ENCODE peak calls at places on chromosomes 16 and 17, in seven cellular contexts. G, M, O, D, J, V and S are unnamed samples.

GRCh38 chr17:2689411-2690164 is 22.0 kb downstream of the CLUH start:
- DNase-seq in V (peak), G (no peak), J (peak), O (no peak), D (peak), M (peak), S (no peak)

GRCh38 chr16:72928089-72928981 is 119.6 kb downstream of the ZFHX3 start:
- DNase-seq in V (no peak), G (no peak), O (no peak), J (no peak), D (no peak), M (no peak), S (no peak)

GRCh38 chr17:7888184-7888920 is at the start of gene CHD3:
- DNase-seq in M (no peak), O (no peak), D (no peak), V (no peak), G (peak), J (peak), S (no peak)

GRCh38 chr17:51056813-51057510 is 63.7 kb downstream of the SPAG9 start:
- DNase-seq in D (no peak), V (no peak), J (no peak), M (peak), O (peak), G (peak), S (peak)

GRCh38 chr17:28379814-28380571 is 8.5 kb downstream of the SARM1 start:
- DNase-seq in G (no peak), O (no peak), M (peak), D (no peak), J (no peak), V (peak), S (no peak)

GRCh38 chr17:56595831-56596740 is 2.6 kb downstream of the NOG start:
- DNase-seq in O (no peak), D (no peak), G (no peak), V (no peak), J (no peak), M (peak), S (no peak)

GRCh38 chr17:82228842-82229685 is at the start of gene SLC16A3:
- DNase-seq in D (peak), O (no peak), M (peak), J (peak), V (peak), G (peak), S (no peak)

GRCh38 chr17:16929757-16930520 is 42.0 kb downstream of the TNFRSF13B start:
- DNase-seq in O (no peak), G (no peak), M (no peak), J (no peak), V (peak), D (peak), S (no peak)

GRCh38 chr16:65958096-65958495 is 408.4 kb upstream of the CDH5 start:
- DNase-seq in V (no peak), M (no peak), O (no peak), J (no peak), G (no peak), D (no peak), S (no peak)

GRCh38 chr17:75777243-75777922 is 7.2 kb upstream of the UNK start:
- DNase-seq in O (no peak), G (no peak), M (peak), J (no peak), V (no peak), D (no peak), S (no peak)

GRCh38 chr17:6021627-6022026 is 48.6 kb upstream of the WSCD1 start:
- DNase-seq in G (no peak), V (no peak), M (no peak), J (no peak), O (no peak), D (no peak), S (no peak)

GRCh38 chr17:45234641-45235040 is 13.0 kb downstream of the FMNL1 start:
- DNase-seq in O (no peak), G (no peak), V (no peak), M (no peak), D (no peak), J (peak), S (no peak)

GRCh38 chr17:14803781-14804180 is 461.3 kb downstream of the PMP22 start:
- DNase-seq in G (no peak), D (no peak), J (no peak), M (peak), O (no peak), V (no peak), S (no peak)

GRCh38 chr16:77435240-77435819 is 496 bp upstream of the ADAMTS18 start:
- DNase-seq in V (no peak), O (no peak), D (no peak), J (no peak), G (no peak), M (peak), S (no peak)

GRCh38 chr16:27088216-27088615 is 21.5 kb downstream of the C16orf82 start:
- DNase-seq in G (no peak), J (no peak), M (no peak), D (no peak), O (no peak), V (no peak), S (no peak)
- H3K4me3 ChIP-seq in G (no peak), J (no peak), M (no peak), D (no peak), O (no peak), V (no peak), S (no peak)

DNA sequence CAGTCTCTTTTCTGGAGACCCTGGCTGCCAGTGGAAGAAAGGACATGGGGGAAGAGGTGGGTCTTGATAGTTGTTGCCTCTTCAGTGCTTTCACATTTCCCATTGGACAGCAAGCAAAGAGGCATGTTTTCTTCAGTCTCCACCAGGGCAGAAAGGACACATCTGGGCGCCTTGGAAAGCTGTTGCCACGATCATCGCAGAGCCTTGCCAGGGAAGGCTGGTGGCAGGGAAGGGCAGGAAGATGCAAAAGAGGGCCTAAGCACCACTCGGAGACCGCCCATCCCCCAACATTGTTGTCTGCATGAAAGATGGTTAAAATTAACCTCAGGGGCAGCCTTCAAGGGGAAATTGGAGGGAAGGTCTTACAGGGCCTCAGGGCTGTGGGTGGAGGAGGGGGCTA is 114.1 kb downstream of the SOX9 start:
- DNase-seq in G (no peak), D (no peak), M (no peak), V (no peak), J (no peak), O (no peak), S (no peak)
- H3K4me3 ChIP-seq in G (no peak), D (no peak), M (no peak), V (no peak), J (no peak), O (no peak), S (no peak)

DNA sequence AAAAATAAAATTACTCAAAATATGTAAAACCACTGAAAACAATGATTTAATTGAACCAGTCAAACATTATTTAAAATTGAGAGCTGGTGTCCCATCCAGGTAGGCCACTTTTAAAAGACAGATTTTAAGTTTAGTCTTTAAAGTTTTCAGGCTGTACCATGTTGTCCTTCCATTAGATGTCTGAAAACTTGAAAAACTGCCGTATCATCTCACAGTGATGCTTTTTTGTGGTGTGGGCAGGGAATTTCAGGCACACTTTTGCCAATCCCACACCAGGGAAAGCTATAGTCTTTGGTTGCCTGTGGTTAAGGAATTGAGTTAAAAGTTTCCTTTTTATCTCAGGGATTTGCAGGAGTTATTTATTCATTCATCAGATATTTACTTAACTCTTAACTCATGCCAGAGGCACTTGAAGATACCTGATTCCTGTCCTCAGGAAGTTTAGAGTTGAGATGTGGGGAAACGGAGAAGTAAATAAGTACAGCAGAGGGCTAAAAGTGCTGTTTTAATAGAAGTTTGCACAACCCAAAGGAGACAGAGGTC is 3.2 kb downstream of the SNTB2 start:
- DNase-seq in J (no peak), M (no peak), D (no peak), V (no peak), G (no peak), O (no peak), S (no peak)
- H3K4me3 ChIP-seq in J (no peak), M (peak), D (no peak), V (no peak), G (no peak), O (peak), S (peak)

GRCh38 chr16:87575027-87575804 is 27.1 kb upstream of the JPH3 start:
- DNase-seq in J (no peak), G (no peak), O (no peak), V (no peak), M (no peak), D (no peak), S (no peak)
- H3K4me3 ChIP-seq in J (no peak), G (no peak), O (no peak), V (no peak), M (no peak), D (no peak), S (no peak)

GRCh38 chr16:1101133-1101532 is 5.1 kb upstream of the C1QTNF8 start:
- DNase-seq in M (no peak), O (no peak), V (no peak), D (no peak), J (no peak), G (no peak), S (no peak)

GRCh38 chr16:1103649-1104005 is 7.6 kb upstream of the C1QTNF8 start:
- DNase-seq in O (no peak), M (no peak), D (no peak), G (no peak), J (no peak), V (no peak), S (no peak)

GRCh38 chr16:1101573-1102332 is 5.7 kb upstream of the C1QTNF8 start:
- DNase-seq in M (no peak), G (no peak), D (no peak), V (no peak), O (no peak), J (no peak), S (no peak)

GRCh38 chr16:1102333-1102700 is 6.3 kb upstream of the C1QTNF8 start:
- DNase-seq in J (no peak), O (no peak), D (no peak), M (no peak), V (no peak), G (no peak), S (no peak)

DNA sequence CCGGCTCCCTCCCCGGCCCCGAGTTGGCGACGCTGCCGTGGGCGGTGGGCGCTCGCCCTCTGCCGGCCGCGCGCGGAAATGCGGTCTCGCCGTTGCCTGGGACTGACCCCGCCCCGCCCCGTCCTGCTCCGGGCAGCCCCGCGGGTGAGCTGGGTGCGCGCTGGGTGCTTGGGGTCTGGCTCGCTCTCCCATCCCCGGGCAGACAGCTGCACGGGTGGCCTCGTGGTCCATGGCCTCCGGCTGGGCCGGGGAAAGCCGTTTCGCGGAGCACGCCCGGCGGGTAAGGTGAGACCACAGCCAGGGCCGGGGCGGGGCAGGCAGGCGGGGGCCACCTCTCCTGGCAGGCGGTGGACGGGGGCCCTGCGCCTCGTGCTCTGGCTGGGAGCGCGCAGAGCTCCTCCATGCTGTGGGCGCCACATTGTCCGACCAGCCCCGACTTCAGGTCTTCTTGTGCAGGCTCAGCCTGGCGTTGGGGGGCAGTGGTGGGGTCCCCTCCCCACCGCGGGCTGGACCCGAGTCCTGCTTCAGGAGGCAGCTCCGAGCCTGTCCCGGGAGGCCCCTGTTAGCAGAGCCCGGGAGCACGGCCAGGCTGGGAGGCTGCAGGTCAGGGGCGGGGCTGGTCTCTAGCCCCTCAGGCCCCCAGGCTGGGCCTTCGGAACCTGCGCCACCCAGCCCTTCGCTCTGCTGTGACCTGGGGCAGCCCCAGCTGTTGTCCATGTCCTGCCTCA is 7.0 kb upstream of the C1QTNF8 start:
- DNase-seq in V (peak), G (peak), M (peak), D (no peak), O (no peak), J (peak), S (no peak)
- H3K4me3 ChIP-seq in V (no peak), G (no peak), M (no peak), D (no peak), O (no peak), J (peak), S (no peak)

GRCh38 chr16:27402569-27402963 is 592 bp downstream of the IL21R start:
- DNase-seq in M (no peak), O (no peak), V (no peak), G (no peak), J (no peak), D (no peak), S (no peak)
- H3K4me3 ChIP-seq in M (no peak), O (no peak), V (peak), G (peak), J (peak), D (peak), S (no peak)

DNA sequence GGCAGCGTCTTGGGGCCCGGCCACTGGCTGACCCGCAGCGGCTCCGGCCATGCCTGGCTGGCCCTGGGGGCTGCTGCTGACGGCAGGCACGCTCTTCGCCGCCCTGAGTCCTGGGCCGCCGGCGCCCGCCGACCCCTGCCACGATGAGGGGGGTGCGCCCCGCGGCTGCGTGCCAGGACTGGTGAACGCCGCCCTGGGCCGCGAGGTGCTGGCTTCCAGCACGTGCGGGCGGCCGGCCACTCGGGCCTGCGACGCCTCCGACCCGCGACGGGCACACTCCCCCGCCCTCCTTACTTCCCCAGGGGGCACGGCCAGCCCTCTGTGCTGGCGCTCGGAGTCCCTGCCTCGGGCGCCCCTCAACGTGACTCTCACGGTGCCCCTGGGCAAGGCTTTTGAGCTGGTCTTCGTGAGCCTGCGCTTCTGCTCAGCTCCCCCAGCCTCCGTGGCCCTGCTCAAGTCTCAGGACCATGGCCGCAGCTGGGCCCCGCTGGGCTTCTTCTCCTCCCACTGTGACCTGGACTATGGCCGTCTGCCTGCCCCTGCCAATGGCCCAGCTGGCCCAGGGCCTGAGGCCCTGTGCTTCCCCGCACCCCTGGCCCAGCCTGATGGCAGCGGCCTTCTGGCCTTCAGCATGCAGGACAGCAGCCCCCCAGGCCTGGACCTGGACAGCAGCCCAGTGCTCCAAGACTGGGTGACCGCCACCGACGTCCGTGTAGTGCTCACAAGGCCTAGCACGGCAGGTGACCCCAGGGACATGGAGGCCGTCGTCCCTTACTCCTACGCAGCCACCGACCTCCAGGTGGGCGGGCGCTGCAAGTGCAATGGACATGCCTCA is 773 bp downstream of the NTN3 start:
- DNase-seq in M (no peak), G (no peak), J (no peak), V (no peak), D (peak), O (no peak), S (no peak)
- H3K4me3 ChIP-seq in M (peak), G (peak), J (peak), V (no peak), D (peak), O (peak), S (no peak)

DNA sequence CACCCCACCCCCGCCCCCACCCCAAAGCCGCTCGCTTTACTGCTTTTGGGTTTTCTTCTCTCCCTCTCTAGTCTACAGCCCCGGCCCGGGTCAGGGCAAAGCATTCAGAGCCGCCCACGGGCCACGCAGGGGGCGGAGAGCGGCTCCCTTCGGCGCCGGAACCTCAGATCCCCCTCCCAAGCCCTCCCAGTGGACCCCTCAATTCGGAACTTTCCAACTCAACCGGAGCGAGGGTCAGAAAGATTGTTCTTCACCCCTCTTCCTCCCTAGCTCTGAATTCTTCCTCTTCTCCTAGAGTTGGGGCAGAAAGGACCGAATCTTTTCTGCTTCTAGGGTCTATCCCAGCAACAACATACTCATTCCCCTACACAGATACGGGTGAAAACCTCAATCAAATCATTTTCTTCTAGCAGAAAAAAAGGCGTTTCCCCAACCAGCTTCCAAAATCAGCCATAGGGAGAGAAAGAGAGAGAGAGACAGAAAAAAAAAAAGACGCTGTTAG is 1.0 kb downstream of the HOXB2 start:
- DNase-seq in V (no peak), M (no peak), D (no peak), J (no peak), O (no peak), G (no peak), S (no peak)
- H3K4me3 ChIP-seq in V (peak), M (peak), D (peak), J (peak), O (peak), G (peak), S (peak)

DNA sequence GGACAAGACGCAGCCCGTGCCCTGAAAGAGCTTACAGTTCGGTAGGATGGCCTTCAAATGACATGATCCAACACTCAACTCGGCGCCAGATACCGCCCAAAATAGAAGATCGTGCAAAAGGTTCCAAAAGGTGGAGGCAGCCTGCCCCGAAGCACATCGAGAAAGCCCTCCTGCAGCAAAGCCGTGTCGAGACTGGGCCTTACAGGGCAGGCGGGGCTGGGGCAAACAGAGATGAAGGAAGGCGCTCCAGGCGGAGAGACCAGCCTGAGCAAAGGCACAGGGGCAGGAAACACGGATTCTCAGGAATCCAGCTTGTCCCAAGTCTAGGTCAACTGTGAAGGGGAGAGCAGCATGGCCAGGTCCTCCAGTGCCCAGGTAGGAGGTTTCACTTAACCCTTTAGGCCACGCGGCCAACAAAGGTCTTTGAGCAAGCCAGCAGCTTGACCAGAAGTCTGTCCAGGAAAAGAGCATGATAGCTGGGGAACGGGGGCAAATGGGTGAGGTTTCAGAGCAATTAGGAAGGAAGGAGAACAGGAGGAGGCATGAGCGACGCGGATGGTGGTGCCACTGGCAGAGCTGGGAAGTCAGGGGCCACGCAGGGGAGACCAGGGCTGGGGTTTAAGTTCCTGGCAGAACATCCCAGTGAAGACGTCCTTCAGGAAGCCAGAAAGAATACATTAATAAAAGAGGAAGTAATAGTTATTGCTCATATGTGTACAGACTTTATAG is 21.2 kb upstream of the EIF1 start:
- DNase-seq in J (no peak), D (no peak), V (no peak), O (no peak), M (no peak), G (peak), S (no peak)
- H3K4me3 ChIP-seq in J (no peak), D (peak), V (peak), O (peak), M (no peak), G (peak), S (no peak)